ENCODE peak calls at places on chromosome 4, in four cellular contexts. One of them, this sample, is unnamed.

GRCh38 chr4:137960371-137961050 is 281.6 kb downstream of the SLC7A11 start:
- DNase-seq in cardiac muscle cell: no peak
- DNase-seq in dorsolateral prefrontal cortex: no peak
- DNase-seq in left lung: no peak
- DNase-seq in this sample: no peak

GRCh38 chr4:147362868-147363440 is 117.9 kb upstream of the EDNRA start:
- DNase-seq in cardiac muscle cell: peak; percentile 23
- DNase-seq in dorsolateral prefrontal cortex: no peak
- DNase-seq in left lung: no peak
- DNase-seq in this sample: no peak

GRCh38 chr4:8904666-8905065 is 33.0 kb upstream of the HMX1 start:
- DNase-seq in cardiac muscle cell: no peak
- DNase-seq in dorsolateral prefrontal cortex: peak; percentile 20
- DNase-seq in left lung: peak; percentile 38
- DNase-seq in this sample: peak; percentile 12

GRCh38 chr4:152342293-152342692 is 193.6 kb downstream of the FBXW7 start:
- DNase-seq in left lung: no peak
- DNase-seq in dorsolateral prefrontal cortex: no peak
- DNase-seq in cardiac muscle cell: no peak
- DNase-seq in this sample: no peak

GRCh38 chr4:152010680-152011079 is 249.9 kb upstream of the GATB start:
- DNase-seq in left lung: no peak
- DNase-seq in cardiac muscle cell: no peak
- DNase-seq in dorsolateral prefrontal cortex: no peak
- DNase-seq in this sample: no peak

GRCh38 chr4:9384126-9384525 is 21.2 kb downstream of the USP17L30 start:
- DNase-seq in left lung: no peak
- DNase-seq in dorsolateral prefrontal cortex: no peak
- DNase-seq in cardiac muscle cell: no peak
- DNase-seq in this sample: no peak

GRCh38 chr4:137853424-137853823 is 321.1 kb upstream of the PCDH18 start:
- DNase-seq in dorsolateral prefrontal cortex: no peak
- DNase-seq in left lung: peak; percentile 74
- DNase-seq in cardiac muscle cell: no peak
- DNase-seq in this sample: no peak

GRCh38 chr4:18813055-18813454 is 791.5 kb upstream of the LCORL start:
- DNase-seq in dorsolateral prefrontal cortex: no peak
- DNase-seq in left lung: no peak
- DNase-seq in cardiac muscle cell: no peak
- DNase-seq in this sample: no peak

GRCh38 chr4:147674496-147674895 is 9.5 kb downstream of the PRMT9 start:
- DNase-seq in dorsolateral prefrontal cortex: no peak
- DNase-seq in cardiac muscle cell: no peak
- DNase-seq in left lung: no peak
- DNase-seq in this sample: no peak

GRCh38 chr4:106201373-106201772 is 114.6 kb downstream of the TBCK start:
- DNase-seq in cardiac muscle cell: peak; percentile 37
- DNase-seq in dorsolateral prefrontal cortex: no peak
- DNase-seq in left lung: no peak
- DNase-seq in this sample: no peak

GRCh38 chr4:169124661-169125060 is 114.6 kb upstream of the CBR4 start:
- DNase-seq in cardiac muscle cell: no peak
- DNase-seq in dorsolateral prefrontal cortex: no peak
- DNase-seq in left lung: no peak
- DNase-seq in this sample: no peak

GRCh38 chr4:82652062-82652461 is 90.3 kb upstream of the TMEM150C start:
- DNase-seq in dorsolateral prefrontal cortex: no peak
- DNase-seq in cardiac muscle cell: no peak
- DNase-seq in left lung: no peak
- DNase-seq in this sample: no peak

GRCh38 chr4:164734476-164734875 is 19.5 kb upstream of the SMIM31 start:
- DNase-seq in dorsolateral prefrontal cortex: no peak
- DNase-seq in cardiac muscle cell: no peak
- DNase-seq in left lung: no peak
- DNase-seq in this sample: no peak

GRCh38 chr4:85187106-85187505 is 220.6 kb upstream of the WDFY3 start:
- DNase-seq in left lung: no peak
- DNase-seq in dorsolateral prefrontal cortex: no peak
- DNase-seq in cardiac muscle cell: no peak
- DNase-seq in this sample: no peak

GRCh38 chr4:101961144-101961543 is 170.6 kb downstream of the BANK1 start:
- DNase-seq in dorsolateral prefrontal cortex: no peak
- DNase-seq in left lung: no peak
- DNase-seq in cardiac muscle cell: no peak
- DNase-seq in this sample: no peak

GRCh38 chr4:76562851-76563803 is 128.1 kb downstream of the SHROOM3 start:
- DNase-seq in cardiac muscle cell: no peak
- DNase-seq in dorsolateral prefrontal cortex: no peak
- DNase-seq in left lung: no peak
- DNase-seq in this sample: no peak

GRCh38 chr4:123750044-123750443 is 353.4 kb downstream of the SPRY1 start:
- DNase-seq in left lung: no peak
- DNase-seq in dorsolateral prefrontal cortex: no peak
- DNase-seq in cardiac muscle cell: peak; percentile 18
- DNase-seq in this sample: no peak

GRCh38 chr4:146398404-146398803 is 123.3 kb downstream of the SLC10A7 start:
- DNase-seq in cardiac muscle cell: no peak
- DNase-seq in left lung: no peak
- DNase-seq in dorsolateral prefrontal cortex: no peak
- DNase-seq in this sample: no peak

GRCh38 chr4:153643406-153644016 is 40.6 kb upstream of the TLR2 start:
- DNase-seq in cardiac muscle cell: peak; percentile 34
- DNase-seq in dorsolateral prefrontal cortex: no peak
- DNase-seq in left lung: no peak
- DNase-seq in this sample: no peak

GRCh38 chr4:146520894-146521542 is 722 bp downstream of the SLC10A7 start:
- DNase-seq in dorsolateral prefrontal cortex: no peak
- DNase-seq in cardiac muscle cell: peak; percentile 63
- DNase-seq in left lung: no peak
- DNase-seq in this sample: no peak

GRCh38 chr4:3371038-3371437 is 70.7 kb upstream of the HGFAC start:
- DNase-seq in dorsolateral prefrontal cortex: no peak
- DNase-seq in left lung: peak; percentile 54
- DNase-seq in cardiac muscle cell: peak; percentile 16
- DNase-seq in this sample: no peak

GRCh38 chr4:15420642-15421041 is 7.2 kb upstream of the C1QTNF7 start:
- DNase-seq in cardiac muscle cell: no peak
- DNase-seq in dorsolateral prefrontal cortex: no peak
- DNase-seq in left lung: no peak
- DNase-seq in this sample: no peak

GRCh38 chr4:139208404-139208945 is 31.5 kb upstream of the ELF2 start:
- DNase-seq in left lung: no peak
- DNase-seq in cardiac muscle cell: no peak
- DNase-seq in dorsolateral prefrontal cortex: no peak
- DNase-seq in this sample: no peak

GRCh38 chr4:54322817-54323417 is 93.8 kb downstream of the PDGFRA start:
- DNase-seq in dorsolateral prefrontal cortex: peak; percentile 67
- DNase-seq in cardiac muscle cell: peak; percentile 83
- DNase-seq in left lung: no peak
- DNase-seq in this sample: no peak

GRCh38 chr4:24765331-24765990 is 29.9 kb upstream of the SOD3 start:
- DNase-seq in dorsolateral prefrontal cortex: no peak
- DNase-seq in cardiac muscle cell: no peak
- DNase-seq in left lung: no peak
- DNase-seq in this sample: no peak

GRCh38 chr4:70651864-70652506 is 14.3 kb downstream of the JCHAIN start:
- DNase-seq in left lung: no peak
- DNase-seq in dorsolateral prefrontal cortex: no peak
- DNase-seq in cardiac muscle cell: peak; percentile 38
- DNase-seq in this sample: no peak

GRCh38 chr4:139619644-139620043 is 46.0 kb upstream of the MGST2 start:
- DNase-seq in left lung: no peak
- DNase-seq in cardiac muscle cell: peak; percentile 23
- DNase-seq in dorsolateral prefrontal cortex: no peak
- DNase-seq in this sample: no peak

GRCh38 chr4:48623182-48623780 is 133.2 kb downstream of the ZAR1 start:
- DNase-seq in left lung: no peak
- DNase-seq in dorsolateral prefrontal cortex: no peak
- DNase-seq in cardiac muscle cell: no peak
- DNase-seq in this sample: no peak

GRCh38 chr4:126627255-126627654 is 1005.5 kb upstream of the INTU start:
- DNase-seq in cardiac muscle cell: peak; percentile 34
- DNase-seq in left lung: no peak
- DNase-seq in dorsolateral prefrontal cortex: no peak
- DNase-seq in this sample: no peak
- TF ChIP-seq CTCF in cardiac muscle cell: peak; percentile 75
- TF ChIP-seq CTCF in left lung: peak; percentile 12
- TF ChIP-seq CTCF in dorsolateral prefrontal cortex: no peak
- TF ChIP-seq CTCF in this sample: peak; percentile 68

DNA sequence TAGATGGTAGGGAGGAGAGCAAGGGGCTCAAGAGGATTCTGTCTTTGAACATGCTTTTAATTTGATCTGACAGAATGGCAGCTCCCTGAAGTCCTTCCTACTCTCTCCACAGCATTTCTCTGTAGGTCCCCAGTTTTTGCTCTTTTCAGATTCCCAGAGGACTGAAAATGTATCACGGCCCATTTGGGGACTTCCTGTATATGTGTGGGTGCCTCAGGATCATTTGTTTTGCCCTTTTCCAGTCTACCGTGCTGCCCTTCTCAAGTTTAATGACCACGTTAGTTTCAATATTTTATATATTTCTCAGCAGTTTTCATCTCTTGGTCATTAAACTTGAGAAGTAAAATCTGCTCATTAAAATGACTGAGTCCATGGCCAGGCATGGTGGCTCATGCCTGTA is 2.3 kb downstream of the TBC1D1 start:
- DNase-seq in cardiac muscle cell: no peak
- DNase-seq in dorsolateral prefrontal cortex: no peak
- DNase-seq in left lung: no peak
- DNase-seq in this sample: no peak
- H3K27me3 ChIP-seq in cardiac muscle cell: peaks cover 84% of the 10 kb centered on the region
- H3K27me3 ChIP-seq in dorsolateral prefrontal cortex: no peaks in the 10 kb centered on the region
- H3K27me3 ChIP-seq in left lung: no peaks in the 10 kb centered on the region
- H3K27me3 ChIP-seq in this sample: peaks cover 13% of the 10 kb centered on the region

GRCh38 chr4:163534056-163534455 is 39.6 kb downstream of the TMA16 start:
- DNase-seq in dorsolateral prefrontal cortex: no peak
- DNase-seq in cardiac muscle cell: no peak
- DNase-seq in left lung: no peak
- DNase-seq in this sample: no peak

GRCh38 chr4:163540977-163541376 is 46.5 kb downstream of the TMA16 start:
- DNase-seq in cardiac muscle cell: no peak
- DNase-seq in dorsolateral prefrontal cortex: no peak
- DNase-seq in left lung: no peak
- DNase-seq in this sample: no peak

GRCh38 chr4:163536101-163536500 is 41.6 kb downstream of the TMA16 start:
- DNase-seq in dorsolateral prefrontal cortex: no peak
- DNase-seq in cardiac muscle cell: no peak
- DNase-seq in left lung: no peak
- DNase-seq in this sample: no peak

GRCh38 chr4:163540448-163540847 is 46.0 kb downstream of the TMA16 start:
- DNase-seq in left lung: peak; percentile 40
- DNase-seq in dorsolateral prefrontal cortex: no peak
- DNase-seq in cardiac muscle cell: no peak
- DNase-seq in this sample: no peak

DNA sequence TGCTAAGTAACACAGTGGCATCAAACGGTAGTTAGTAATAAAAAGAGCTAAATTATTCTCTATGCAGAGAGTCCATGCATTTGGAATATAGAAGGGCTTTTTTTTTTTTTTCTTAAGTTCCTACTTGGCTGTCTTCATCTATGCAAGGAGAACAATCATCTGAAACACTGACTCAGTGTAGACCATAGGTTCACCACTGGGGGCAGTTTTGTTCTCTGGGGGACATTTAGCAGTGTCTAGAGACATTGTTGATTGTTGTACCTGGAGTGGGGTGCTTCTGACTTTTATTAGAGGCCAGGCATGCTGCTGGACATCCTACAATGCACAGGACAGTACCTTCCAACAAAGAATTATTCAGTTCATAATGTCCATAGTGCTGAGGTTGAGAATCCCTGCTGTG is 41.2 kb downstream of the TMA16 start:
- DNase-seq in cardiac muscle cell: no peak
- DNase-seq in dorsolateral prefrontal cortex: no peak
- DNase-seq in left lung: no peak
- DNase-seq in this sample: no peak
- TF ChIP-seq CTCF in cardiac muscle cell: no peak
- TF ChIP-seq CTCF in dorsolateral prefrontal cortex: no peak
- TF ChIP-seq CTCF in left lung: no peak
- TF ChIP-seq CTCF in this sample: no peak

GRCh38 chr4:112923514-112923913 is 125.9 kb upstream of the ANK2 start:
- DNase-seq in dorsolateral prefrontal cortex: no peak
- DNase-seq in left lung: no peak
- DNase-seq in cardiac muscle cell: no peak
- DNase-seq in this sample: no peak

GRCh38 chr4:112931001-112931400 is 118.5 kb upstream of the ANK2 start:
- DNase-seq in cardiac muscle cell: no peak
- DNase-seq in left lung: no peak
- DNase-seq in dorsolateral prefrontal cortex: no peak
- DNase-seq in this sample: no peak

GRCh38 chr4:112927544-112927943 is 121.9 kb upstream of the ANK2 start:
- DNase-seq in dorsolateral prefrontal cortex: no peak
- DNase-seq in cardiac muscle cell: no peak
- DNase-seq in left lung: no peak
- DNase-seq in this sample: no peak

DNA sequence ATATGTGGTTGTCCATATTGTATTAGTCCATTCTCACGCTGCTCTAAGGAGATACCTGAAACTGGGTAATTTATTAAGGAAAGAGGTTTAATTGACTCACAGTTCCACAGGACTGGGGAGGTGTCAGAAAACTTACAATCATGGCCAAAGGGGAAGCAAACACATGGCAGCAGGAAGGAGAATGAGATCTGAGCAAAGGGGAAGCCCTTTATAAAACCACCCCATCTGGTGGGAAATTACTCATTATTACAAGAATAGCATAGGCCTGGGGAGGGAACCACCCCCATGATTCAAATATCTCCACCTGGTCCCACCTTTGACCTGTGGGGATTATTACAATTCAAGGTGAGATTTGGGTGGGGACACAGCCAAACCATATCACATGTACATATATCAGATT is 122.6 kb upstream of the ANK2 start:
- DNase-seq in dorsolateral prefrontal cortex: no peak
- DNase-seq in cardiac muscle cell: no peak
- DNase-seq in left lung: no peak
- DNase-seq in this sample: no peak
- H3K27me3 ChIP-seq in dorsolateral prefrontal cortex: no peaks in the 10 kb centered on the region
- H3K27me3 ChIP-seq in cardiac muscle cell: no peaks in the 10 kb centered on the region
- H3K27me3 ChIP-seq in left lung: no peaks in the 10 kb centered on the region
- H3K27me3 ChIP-seq in this sample: no peaks in the 10 kb centered on the region

DNA sequence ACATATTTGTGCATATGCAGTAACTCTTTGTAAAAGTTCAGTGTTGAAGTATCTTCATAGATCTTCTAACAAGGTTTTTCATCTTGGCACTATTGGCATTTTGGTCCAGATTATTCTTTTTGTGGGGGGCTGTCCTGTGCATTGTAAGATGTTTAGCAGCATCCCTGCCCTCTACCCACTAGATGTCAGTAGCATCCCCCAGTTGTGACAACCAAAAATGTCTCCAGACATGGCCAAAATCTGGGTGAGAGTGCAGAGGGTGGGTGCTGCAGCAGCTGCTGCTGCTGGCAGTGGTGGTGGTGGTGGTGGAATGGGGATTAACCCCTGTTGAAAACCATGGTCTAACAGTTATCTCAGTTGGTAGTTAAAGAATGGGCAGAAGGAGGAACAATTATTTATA is 370.0 kb downstream of the GPAT3 start:
- DNase-seq in dorsolateral prefrontal cortex: no peak
- DNase-seq in cardiac muscle cell: peak; percentile 13
- DNase-seq in left lung: no peak
- DNase-seq in this sample: no peak
- TF ChIP-seq CTCF in dorsolateral prefrontal cortex: no peak
- TF ChIP-seq CTCF in cardiac muscle cell: no peak
- TF ChIP-seq CTCF in left lung: no peak
- TF ChIP-seq CTCF in this sample: peak; percentile 40